ENCODE peak calls at places on chromosome 1, in nine cellular contexts. P is fibroblast of mammary gland; C is LoVo; G is cardiac fibroblast; K is dorsolateral prefrontal cortex; X is A172; S is activated CD8-positive, alpha-beta memory T cell treated with anti-CD3 and anti-CD28 coated beads for 24 hours; D is stimulated activated CD8-positive, alpha-beta memory T cell treated with anti-CD3 and anti-CD28 coated beads, Interleukin-7, amount 100 ng/mL, for 24 hours; L is cerebellar cortex. E is an unnamed sample.

GRCh38 chr1:185786524-185786923 is 52.3 kb downstream of the HMCN1 start:
- DNase-seq in P (peak; percentile 67), D (no peak), G (peak; percentile 17), K (no peak), S (no peak), X (peak; percentile 23), L (no peak), C (no peak), E (no peak)

GRCh38 chr1:200242379-200243041 is 167.3 kb downstream of the ZNF281 start:
- DNase-seq in G (peak; percentile 11), P (no peak), K (no peak), L (no peak), X (no peak), D (no peak), S (no peak), C (no peak), E (no peak)

GRCh38 chr1:210695041-210695440 is 366.3 kb downstream of the HHAT start:
- DNase-seq in P (no peak), L (no peak), C (no peak), G (no peak), D (no peak), K (no peak), X (peak; percentile 31), S (no peak), E (no peak)

GRCh38 chr1:203557958-203558760 is 64.2 kb downstream of the OPTC start:
- DNase-seq in L (no peak), S (no peak), P (peak; percentile 100), G (peak; percentile 99), X (peak; percentile 99), C (peak; percentile 11), D (no peak), K (no peak), E (no peak)

GRCh38 chr1:165389609-165390008 is 33.1 kb upstream of the LMX1A start:
- DNase-seq in L (no peak), K (no peak), D (no peak), P (no peak), X (no peak), C (no peak), G (no peak), S (no peak), E (no peak)

GRCh38 chr1:65357291-65357960 is 48.1 kb downstream of the DNAJC6 start:
- DNase-seq in P (no peak), S (no peak), L (no peak), G (no peak), K (no peak), C (no peak), D (no peak), X (no peak), E (no peak)

GRCh38 chr1:153192697-153193096 is 10.5 kb upstream of the LELP1 start:
- DNase-seq in G (no peak), K (no peak), X (no peak), D (no peak), L (peak; percentile 8), P (no peak), C (no peak), S (no peak), E (peak; percentile 53)

GRCh38 chr1:24725209-24725651 is 20.0 kb upstream of the CLIC4 start:
- DNase-seq in P (no peak), K (no peak), C (no peak), X (peak; percentile 69), G (peak; percentile 72), D (no peak), L (no peak), S (no peak), E (no peak)

GRCh38 chr1:77230051-77230450 is 10.8 kb upstream of the PIGK start:
- DNase-seq in S (no peak), L (no peak), K (no peak), G (peak; percentile 35), X (no peak), D (no peak), P (peak; percentile 14), C (no peak), E (no peak)

GRCh38 chr1:109113787-109114568 is at the start of gene ELAPOR1:
- DNase-seq in K (peak; percentile 77), C (no peak), L (peak; percentile 89), G (peak; percentile 20), X (no peak), D (peak; percentile 46), P (no peak), S (peak; percentile 89), E (no peak)

E was measured in esophagus muscularis mucosa.